ENCODE peak calls at places on chromosomes 11 and 22, in nine cellular contexts. One of them, this sample, is unnamed.

GRCh38 chr11:96044747-96045146 is 120.8 kb upstream of the MTMR2 start:
- DNase-seq in dorsolateral prefrontal cortex: no peak
- DNase-seq in substantia nigra: no peak
- DNase-seq in tibial artery: no peak
- DNase-seq in heart right ventricle: no peak
- DNase-seq in neural progenitor cell: no peak
- DNase-seq in endothelial cell of umbilical vein: no peak
- DNase-seq in A549: no peak
- DNase-seq in A673: no peak
- DNase-seq in this sample: no peak

GRCh38 chr11:64152841-64153691 is 12.8 kb downstream of the MACROD1 start:
- DNase-seq in dorsolateral prefrontal cortex: no peak
- DNase-seq in substantia nigra: peak; percentile 41
- DNase-seq in tibial artery: peak; percentile 72
- DNase-seq in heart right ventricle: peak; percentile 37
- DNase-seq in neural progenitor cell: peak; percentile 76
- DNase-seq in endothelial cell of umbilical vein: peak; percentile 42
- DNase-seq in A549: peak; percentile 45
- DNase-seq in A673: peak; percentile 81
- DNase-seq in this sample: no peak

GRCh38 chr11:89293966-89294679 is 116.4 kb downstream of the TYR start:
- DNase-seq in dorsolateral prefrontal cortex: no peak
- DNase-seq in substantia nigra: no peak
- DNase-seq in tibial artery: no peak
- DNase-seq in heart right ventricle: no peak
- DNase-seq in neural progenitor cell: peak; percentile 72
- DNase-seq in endothelial cell of umbilical vein: peak; percentile 54
- DNase-seq in A549: no peak
- DNase-seq in A673: no peak
- DNase-seq in this sample: no peak

GRCh38 chr11:118953265-118953664 is 2.8 kb upstream of the UPK2 start:
- DNase-seq in dorsolateral prefrontal cortex: peak; percentile 91
- DNase-seq in substantia nigra: peak; percentile 9
- DNase-seq in tibial artery: no peak
- DNase-seq in heart right ventricle: no peak
- DNase-seq in neural progenitor cell: peak; percentile 94
- DNase-seq in endothelial cell of umbilical vein: no peak
- DNase-seq in A549: peak; percentile 22
- DNase-seq in A673: peak; percentile 59
- DNase-seq in this sample: no peak

GRCh38 chr22:26718905-26719304 is 61.5 kb downstream of the MIAT start:
- DNase-seq in dorsolateral prefrontal cortex: no peak
- DNase-seq in substantia nigra: no peak
- DNase-seq in tibial artery: no peak
- DNase-seq in heart right ventricle: no peak
- DNase-seq in neural progenitor cell: no peak
- DNase-seq in endothelial cell of umbilical vein: peak; percentile 42
- DNase-seq in A549: peak; percentile 73
- DNase-seq in A673: peak; percentile 33
- DNase-seq in this sample: no peak

GRCh38 chr22:20066617-20067383 is 13.2 kb upstream of the DGCR8 start:
- DNase-seq in dorsolateral prefrontal cortex: no peak
- DNase-seq in substantia nigra: no peak
- DNase-seq in tibial artery: no peak
- DNase-seq in heart right ventricle: no peak
- DNase-seq in neural progenitor cell: no peak
- DNase-seq in endothelial cell of umbilical vein: no peak
- DNase-seq in A549: no peak
- DNase-seq in A673: no peak
- DNase-seq in this sample: no peak

GRCh38 chr11:18005376-18006129 is 7.3 kb downstream of the SERGEF start:
- DNase-seq in dorsolateral prefrontal cortex: no peak
- DNase-seq in substantia nigra: no peak
- DNase-seq in tibial artery: no peak
- DNase-seq in heart right ventricle: no peak
- DNase-seq in neural progenitor cell: no peak
- DNase-seq in endothelial cell of umbilical vein: no peak
- DNase-seq in A549: no peak
- DNase-seq in A673: no peak
- DNase-seq in this sample: no peak

GRCh38 chr22:21936151-21936778 is 16.4 kb downstream of the PPM1F start:
- DNase-seq in dorsolateral prefrontal cortex: peak; percentile 81
- DNase-seq in substantia nigra: no peak
- DNase-seq in tibial artery: peak; percentile 74
- DNase-seq in heart right ventricle: no peak
- DNase-seq in neural progenitor cell: no peak
- DNase-seq in endothelial cell of umbilical vein: no peak
- DNase-seq in A549: no peak
- DNase-seq in A673: no peak
- DNase-seq in this sample: no peak

GRCh38 chr22:47136050-47136449 is 373.6 kb downstream of the TBC1D22A start:
- DNase-seq in dorsolateral prefrontal cortex: no peak
- DNase-seq in substantia nigra: no peak
- DNase-seq in tibial artery: no peak
- DNase-seq in heart right ventricle: no peak
- DNase-seq in neural progenitor cell: no peak
- DNase-seq in endothelial cell of umbilical vein: no peak
- DNase-seq in A549: no peak
- DNase-seq in A673: no peak
- DNase-seq in this sample: no peak

GRCh38 chr11:66684635-66685034 is 6.9 kb upstream of the RBM4B start:
- DNase-seq in dorsolateral prefrontal cortex: no peak
- DNase-seq in substantia nigra: no peak
- DNase-seq in tibial artery: no peak
- DNase-seq in heart right ventricle: no peak
- DNase-seq in neural progenitor cell: no peak
- DNase-seq in endothelial cell of umbilical vein: no peak
- DNase-seq in A549: no peak
- DNase-seq in A673: no peak
- DNase-seq in this sample: no peak

GRCh38 chr22:24323233-24323632 is 52.6 kb downstream of the SPECC1L start:
- DNase-seq in dorsolateral prefrontal cortex: no peak
- DNase-seq in substantia nigra: no peak
- DNase-seq in tibial artery: no peak
- DNase-seq in heart right ventricle: no peak
- DNase-seq in neural progenitor cell: no peak
- DNase-seq in endothelial cell of umbilical vein: no peak
- DNase-seq in A549: no peak
- DNase-seq in A673: no peak
- DNase-seq in this sample: no peak

GRCh38 chr22:21753374-21754111 is 17.9 kb upstream of the YPEL1 start:
- DNase-seq in dorsolateral prefrontal cortex: no peak
- DNase-seq in substantia nigra: no peak
- DNase-seq in tibial artery: no peak
- DNase-seq in heart right ventricle: no peak
- DNase-seq in neural progenitor cell: no peak
- DNase-seq in endothelial cell of umbilical vein: no peak
- DNase-seq in A549: no peak
- DNase-seq in A673: no peak
- DNase-seq in this sample: no peak

GRCh38 chr22:23245045-23245798 is 64.9 kb downstream of the BCR start:
- DNase-seq in dorsolateral prefrontal cortex: no peak
- DNase-seq in substantia nigra: no peak
- DNase-seq in tibial artery: no peak
- DNase-seq in heart right ventricle: no peak
- DNase-seq in neural progenitor cell: no peak
- DNase-seq in endothelial cell of umbilical vein: no peak
- DNase-seq in A549: no peak
- DNase-seq in A673: no peak
- DNase-seq in this sample: no peak

GRCh38 chr11:75365711-75366181 is 14.3 kb upstream of the ARRB1 start:
- DNase-seq in dorsolateral prefrontal cortex: no peak
- DNase-seq in substantia nigra: no peak
- DNase-seq in tibial artery: no peak
- DNase-seq in heart right ventricle: no peak
- DNase-seq in neural progenitor cell: no peak
- DNase-seq in endothelial cell of umbilical vein: peak; percentile 60
- DNase-seq in A549: peak; percentile 33
- DNase-seq in A673: no peak
- DNase-seq in this sample: no peak

GRCh38 chr11:134957540-134958335 is 545.7 kb upstream of the B3GAT1 start:
- DNase-seq in dorsolateral prefrontal cortex: no peak
- DNase-seq in substantia nigra: no peak
- DNase-seq in tibial artery: no peak
- DNase-seq in heart right ventricle: no peak
- DNase-seq in neural progenitor cell: no peak
- DNase-seq in endothelial cell of umbilical vein: no peak
- DNase-seq in A549: no peak
- DNase-seq in A673: no peak
- DNase-seq in this sample: no peak

GRCh38 chr11:60363542-60364525 is 14.5 kb upstream of the MS4A7 start:
- DNase-seq in dorsolateral prefrontal cortex: no peak
- DNase-seq in substantia nigra: peak; percentile 28
- DNase-seq in tibial artery: no peak
- DNase-seq in heart right ventricle: peak; percentile 50
- DNase-seq in neural progenitor cell: peak; percentile 76
- DNase-seq in endothelial cell of umbilical vein: peak; percentile 67
- DNase-seq in A549: peak; percentile 53
- DNase-seq in A673: peak; percentile 78
- DNase-seq in this sample: no peak

GRCh38 chr22:44305888-44306287 is 6.9 kb downstream of the SHISAL1 start:
- DNase-seq in dorsolateral prefrontal cortex: no peak
- DNase-seq in substantia nigra: no peak
- DNase-seq in tibial artery: no peak
- DNase-seq in heart right ventricle: no peak
- DNase-seq in neural progenitor cell: no peak
- DNase-seq in endothelial cell of umbilical vein: no peak
- DNase-seq in A549: no peak
- DNase-seq in A673: no peak
- DNase-seq in this sample: no peak

GRCh38 chr11:42311504-42311903 is 852.1 kb upstream of the LRRC4C start:
- DNase-seq in dorsolateral prefrontal cortex: no peak
- DNase-seq in substantia nigra: no peak
- DNase-seq in tibial artery: no peak
- DNase-seq in heart right ventricle: no peak
- DNase-seq in neural progenitor cell: no peak
- DNase-seq in endothelial cell of umbilical vein: peak; percentile 96
- DNase-seq in A549: no peak
- DNase-seq in A673: no peak
- DNase-seq in this sample: no peak

GRCh38 chr22:23151827-23152226 is 6.5 kb downstream of the RAB36 start:
- DNase-seq in dorsolateral prefrontal cortex: no peak
- DNase-seq in substantia nigra: no peak
- DNase-seq in tibial artery: no peak
- DNase-seq in heart right ventricle: no peak
- DNase-seq in neural progenitor cell: no peak
- DNase-seq in endothelial cell of umbilical vein: no peak
- DNase-seq in A549: no peak
- DNase-seq in A673: no peak
- DNase-seq in this sample: no peak

GRCh38 chr22:50118557-50119168 is 28.9 kb downstream of the MOV10L1 start:
- DNase-seq in dorsolateral prefrontal cortex: no peak
- DNase-seq in substantia nigra: no peak
- DNase-seq in tibial artery: no peak
- DNase-seq in heart right ventricle: no peak
- DNase-seq in neural progenitor cell: no peak
- DNase-seq in endothelial cell of umbilical vein: peak; percentile 98
- DNase-seq in A549: peak; percentile 62
- DNase-seq in A673: peak; percentile 13
- DNase-seq in this sample: no peak

GRCh38 chr22:50119169-50119767 is 29.5 kb downstream of the MOV10L1 start:
- DNase-seq in dorsolateral prefrontal cortex: no peak
- DNase-seq in substantia nigra: no peak
- DNase-seq in tibial artery: no peak
- DNase-seq in heart right ventricle: no peak
- DNase-seq in neural progenitor cell: no peak
- DNase-seq in endothelial cell of umbilical vein: no peak
- DNase-seq in A549: no peak
- DNase-seq in A673: no peak
- DNase-seq in this sample: no peak

GRCh38 chr22:50117168-50117762 is 27.5 kb downstream of the MOV10L1 start:
- DNase-seq in dorsolateral prefrontal cortex: no peak
- DNase-seq in substantia nigra: no peak
- DNase-seq in tibial artery: no peak
- DNase-seq in heart right ventricle: no peak
- DNase-seq in neural progenitor cell: no peak
- DNase-seq in endothelial cell of umbilical vein: no peak
- DNase-seq in A549: no peak
- DNase-seq in A673: no peak
- DNase-seq in this sample: no peak

GRCh38 chr22:50119768-50120251 is 30.0 kb downstream of the MOV10L1 start:
- DNase-seq in dorsolateral prefrontal cortex: no peak
- DNase-seq in substantia nigra: no peak
- DNase-seq in tibial artery: no peak
- DNase-seq in heart right ventricle: peak; percentile 15
- DNase-seq in neural progenitor cell: no peak
- DNase-seq in endothelial cell of umbilical vein: peak; percentile 97
- DNase-seq in A549: no peak
- DNase-seq in A673: no peak
- DNase-seq in this sample: no peak

GRCh38 chr22:50118129-50118528 is 28.3 kb downstream of the MOV10L1 start:
- DNase-seq in dorsolateral prefrontal cortex: no peak
- DNase-seq in substantia nigra: no peak
- DNase-seq in tibial artery: no peak
- DNase-seq in heart right ventricle: no peak
- DNase-seq in neural progenitor cell: no peak
- DNase-seq in endothelial cell of umbilical vein: no peak
- DNase-seq in A549: no peak
- DNase-seq in A673: no peak
- DNase-seq in this sample: no peak
- H3K27ac ChIP-seq in dorsolateral prefrontal cortex: no peak overlapping the region
- H3K27ac ChIP-seq in substantia nigra: no peak overlapping the region
- H3K27ac ChIP-seq in tibial artery: no peak overlapping the region
- H3K27ac ChIP-seq in heart right ventricle: no peak overlapping the region
- H3K27ac ChIP-seq in neural progenitor cell: no peak overlapping the region
- H3K27ac ChIP-seq in endothelial cell of umbilical vein: peak overlapping the region; percentile 90
- H3K27ac ChIP-seq in A549: no peak overlapping the region
- H3K27ac ChIP-seq in A673: no peak overlapping the region
- H3K27ac ChIP-seq in this sample: peak overlapping the region; percentile 39

GRCh38 chr11:117950320-117950719 is 21.1 kb upstream of the TMPRSS13 start:
- DNase-seq in dorsolateral prefrontal cortex: no peak
- DNase-seq in substantia nigra: no peak
- DNase-seq in tibial artery: no peak
- DNase-seq in heart right ventricle: no peak
- DNase-seq in neural progenitor cell: no peak
- DNase-seq in endothelial cell of umbilical vein: no peak
- DNase-seq in A549: no peak
- DNase-seq in A673: peak; percentile 33
- DNase-seq in this sample: no peak
- H3K27ac ChIP-seq in dorsolateral prefrontal cortex: no peak overlapping the region
- H3K27ac ChIP-seq in substantia nigra: no peak overlapping the region
- H3K27ac ChIP-seq in tibial artery: no peak overlapping the region
- H3K27ac ChIP-seq in heart right ventricle: peak overlapping the region; percentile 84
- H3K27ac ChIP-seq in neural progenitor cell: no peak overlapping the region
- H3K27ac ChIP-seq in endothelial cell of umbilical vein: no peak overlapping the region
- H3K27ac ChIP-seq in A549: no peak overlapping the region
- H3K27ac ChIP-seq in A673: no peak overlapping the region
- H3K27ac ChIP-seq in this sample: no peak overlapping the region

GRCh38 chr11:10779086-10779485 is 28.0 kb downstream of the CTR9 start:
- DNase-seq in dorsolateral prefrontal cortex: no peak
- DNase-seq in substantia nigra: no peak
- DNase-seq in tibial artery: no peak
- DNase-seq in heart right ventricle: no peak
- DNase-seq in neural progenitor cell: no peak
- DNase-seq in endothelial cell of umbilical vein: no peak
- DNase-seq in A549: no peak
- DNase-seq in A673: no peak
- DNase-seq in this sample: no peak
- H3K27ac ChIP-seq in dorsolateral prefrontal cortex: peak overlapping the region; percentile 22
- H3K27ac ChIP-seq in substantia nigra: peak overlapping the region; percentile 43
- H3K27ac ChIP-seq in tibial artery: peak overlapping the region; percentile 16
- H3K27ac ChIP-seq in heart right ventricle: peak overlapping the region; percentile 71
- H3K27ac ChIP-seq in neural progenitor cell: no peak overlapping the region
- H3K27ac ChIP-seq in endothelial cell of umbilical vein: no peak overlapping the region
- H3K27ac ChIP-seq in A549: no peak overlapping the region
- H3K27ac ChIP-seq in A673: no peak overlapping the region
- H3K27ac ChIP-seq in this sample: no peak overlapping the region

GRCh38 chr11:126415128-126415527 is 59.6 kb downstream of the ST3GAL4 start:
- DNase-seq in dorsolateral prefrontal cortex: peak; percentile 73
- DNase-seq in substantia nigra: peak; percentile 41
- DNase-seq in tibial artery: peak; percentile 93
- DNase-seq in heart right ventricle: peak; percentile 87
- DNase-seq in neural progenitor cell: no peak
- DNase-seq in endothelial cell of umbilical vein: no peak
- DNase-seq in A549: no peak
- DNase-seq in A673: no peak
- DNase-seq in this sample: peak; percentile 91
- H3K27ac ChIP-seq in dorsolateral prefrontal cortex: peak overlapping the region; percentile 88
- H3K27ac ChIP-seq in substantia nigra: peak overlapping the region; percentile 86
- H3K27ac ChIP-seq in tibial artery: peak overlapping the region; percentile 74
- H3K27ac ChIP-seq in heart right ventricle: peak overlapping the region; percentile 84
- H3K27ac ChIP-seq in neural progenitor cell: no peak overlapping the region
- H3K27ac ChIP-seq in endothelial cell of umbilical vein: no peak overlapping the region
- H3K27ac ChIP-seq in A549: no peak overlapping the region
- H3K27ac ChIP-seq in A673: no peak overlapping the region
- H3K27ac ChIP-seq in this sample: peak overlapping the region; percentile 86